ENCODE peak calls at places on chromosomes 13 and 19, in eight cellular contexts. O is CD4-positive, alpha-beta T cell; W is choroid plexus epithelial cell; I is CD14-positive monocyte; E is cardiac muscle cell; C is GM23338; U is mesothelial cell of epicardium; M is Caco-2. L is an unnamed sample.

GRCh38 chr19:40775632-40776022 is 306 bp downstream of the MIA start:
- DNase-seq in M (no peak), O (no peak), E (no peak), C (no peak), W (no peak), I (no peak), U (no peak), L (no peak)

GRCh38 chr13:71303144-71303543 is 563.9 kb downstream of the DACH1 start:
- DNase-seq in C (peak), O (no peak), M (no peak), I (no peak), U (no peak), W (peak), E (peak), L (no peak)

GRCh38 chr13:30382836-30383525 is 39.3 kb upstream of the UBE2L5 start:
- DNase-seq in U (no peak), O (no peak), M (no peak), E (no peak), W (no peak), C (no peak), I (no peak), L (no peak)

GRCh38 chr13:30334663-30335386 is 27.5 kb upstream of the KATNAL1 start:
- DNase-seq in O (no peak), M (no peak), W (no peak), I (no peak), E (peak), C (peak), U (no peak), L (no peak)

GRCh38 chr13:27211771-27212364 is 39.5 kb upstream of the RPL21 start:
- DNase-seq in C (no peak), U (no peak), O (no peak), W (peak), M (no peak), E (peak), I (no peak), L (no peak)

GRCh38 chr13:50676602-50677001 is 166.9 kb downstream of the DLEU7 start:
- DNase-seq in M (no peak), I (no peak), U (no peak), E (peak), W (peak), O (no peak), C (no peak), L (no peak)

GRCh38 chr19:45294291-45295029 is 28.2 kb downstream of the CKM start:
- DNase-seq in C (no peak), U (no peak), I (no peak), O (no peak), W (no peak), M (no peak), E (no peak), L (no peak)

GRCh38 chr13:53064721-53065120 is 36.1 kb downstream of the OLFM4 start:
- DNase-seq in W (no peak), M (no peak), I (no peak), E (peak), O (no peak), U (no peak), C (no peak), L (no peak)

GRCh38 chr19:10915511-10916091 is 12.8 kb downstream of the YIPF2 start:
- DNase-seq in C (no peak), I (no peak), E (peak), W (peak), O (no peak), M (no peak), U (no peak), L (no peak)

GRCh38 chr13:113083402-113084061 is 22.1 kb upstream of the F7 start:
- DNase-seq in O (no peak), I (no peak), U (no peak), C (no peak), E (peak), W (no peak), M (no peak), L (peak)

GRCh38 chr13:41274881-41275280 is 11.5 kb upstream of the MTRF1 start:
- DNase-seq in O (no peak), E (no peak), M (no peak), U (no peak), I (no peak), W (no peak), C (no peak), L (no peak)

GRCh38 chr13:33169273-33169980 is 116.1 kb downstream of the STARD13 start:
- DNase-seq in W (peak), M (no peak), C (no peak), I (no peak), E (peak), O (no peak), U (no peak), L (no peak)

GRCh38 chr13:48873598-48873997 is 102.1 kb upstream of the FNDC3A start:
- DNase-seq in M (no peak), U (no peak), W (peak), E (peak), C (peak), O (no peak), I (no peak), L (no peak)

GRCh38 chr13:113179374-113180230 is 21.2 kb downstream of the PROZ start:
- DNase-seq in M (no peak), C (no peak), I (no peak), E (no peak), O (no peak), W (peak), U (no peak), L (no peak)

GRCh38 chr19:38993271-38993670 is 17.7 kb upstream of the FBXO17 start:
- DNase-seq in E (peak), M (no peak), I (no peak), C (no peak), O (no peak), W (peak), U (no peak), L (no peak)

GRCh38 chr13:38265135-38265497 is 84.5 kb upstream of the UFM1 start:
- DNase-seq in I (no peak), M (peak), C (no peak), W (no peak), E (no peak), O (no peak), U (no peak), L (no peak)

GRCh38 chr13:43493496-43494000 is 293.2 kb downstream of the ENOX1 start:
- DNase-seq in M (no peak), O (no peak), C (no peak), U (no peak), W (no peak), E (no peak), I (no peak), L (no peak)

GRCh38 chr13:114143806-114144605 is 11.6 kb upstream of the RASA3 start:
- DNase-seq in M (no peak), C (peak), O (peak), I (no peak), E (no peak), W (no peak), U (no peak), L (peak)

GRCh38 chr13:54852831-54853230 is 1824.2 kb downstream of the OLFM4 start:
- DNase-seq in E (no peak), U (no peak), O (no peak), W (no peak), M (no peak), C (no peak), I (no peak), L (no peak)

GRCh38 chr13:96391606-96392005 is 301.7 kb downstream of the HS6ST3 start:
- DNase-seq in I (no peak), W (no peak), O (no peak), C (no peak), M (no peak), E (no peak), U (no peak), L (no peak)

GRCh38 chr13:105538346-105538745 is 997.1 kb downstream of the EFNB2 start:
- DNase-seq in W (no peak), M (no peak), C (peak), I (no peak), O (no peak), E (no peak), U (no peak), L (no peak)

GRCh38 chr13:41942462-41943094 is 18.3 kb downstream of the VWA8 start:
- DNase-seq in O (no peak), M (peak), W (peak), C (peak), E (peak), I (no peak), U (no peak), L (no peak)

GRCh38 chr13:86135856-86136255 is 336.6 kb upstream of the SLITRK6 start:
- DNase-seq in M (no peak), I (no peak), W (no peak), U (no peak), C (no peak), O (no peak), E (no peak), L (no peak)

GRCh38 chr19:2101417-2102335 is 5.0 kb downstream of the IZUMO4 start:
- DNase-seq in C (no peak), E (no peak), O (no peak), I (no peak), W (no peak), M (no peak), U (no peak), L (no peak)

GRCh38 chr13:52395704-52396103 is 10.3 kb downstream of the THSD1 start:
- DNase-seq in U (no peak), E (no peak), M (no peak), C (no peak), O (no peak), W (no peak), I (no peak), L (no peak)

GRCh38 chr13:97434417-97435296 is 688 bp downstream of the RAP2A start:
- DNase-seq in C (peak), U (peak), O (peak), I (peak), W (peak), M (peak), E (peak), L (peak)

GRCh38 chr13:70668293-70668692 is 560.0 kb upstream of the KLHL1 start:
- DNase-seq in E (no peak), I (no peak), C (peak), W (peak), O (no peak), M (peak), U (no peak), L (no peak)

GRCh38 chr19:16736709-16737108 is 17.1 kb downstream of the NWD1 start:
- DNase-seq in M (no peak), I (no peak), W (peak), U (no peak), O (no peak), E (peak), C (peak), L (no peak)

GRCh38 chr13:80755925-80756324 is 415.0 kb upstream of the SPRY2 start:
- DNase-seq in O (no peak), W (peak), U (no peak), C (no peak), E (no peak), M (no peak), I (no peak), L (no peak)

GRCh38 chr13:42747399-42747873 is 33.9 kb upstream of the FAM216B start:
- DNase-seq in M (no peak), U (no peak), C (no peak), I (no peak), W (peak), E (peak), O (no peak), L (no peak)

GRCh38 chr19:3610745-3611717 is 4.4 kb upstream of the TBXA2R start:
- DNase-seq in E (no peak), W (no peak), C (no peak), I (no peak), O (no peak), U (no peak), M (no peak), L (peak)

GRCh38 chr13:73522937-73523336 is 464.1 kb downstream of the KLF5 start:
- DNase-seq in I (no peak), E (no peak), W (no peak), O (no peak), M (no peak), C (peak), U (no peak), L (no peak)

GRCh38 chr19:8831373-8831772 is 731 bp downstream of the ZNF558 start:
- DNase-seq in U (no peak), M (no peak), I (no peak), C (no peak), E (no peak), W (peak), O (no peak), L (no peak)

GRCh38 chr19:8831832-8832131 is 322 bp downstream of the ZNF558 start:
- DNase-seq in I (no peak), O (no peak), E (no peak), M (no peak), C (peak), U (no peak), W (no peak), L (no peak)

GRCh38 chr19:8827277-8827676 is 4.8 kb downstream of the ZNF558 start:
- DNase-seq in O (no peak), W (no peak), M (no peak), U (no peak), I (no peak), E (peak), C (no peak), L (no peak)

GRCh38 chr19:8821748-8822241 is 10.3 kb downstream of the ZNF558 start:
- DNase-seq in U (no peak), C (no peak), M (no peak), O (no peak), I (no peak), E (no peak), W (no peak), L (no peak)

DNA sequence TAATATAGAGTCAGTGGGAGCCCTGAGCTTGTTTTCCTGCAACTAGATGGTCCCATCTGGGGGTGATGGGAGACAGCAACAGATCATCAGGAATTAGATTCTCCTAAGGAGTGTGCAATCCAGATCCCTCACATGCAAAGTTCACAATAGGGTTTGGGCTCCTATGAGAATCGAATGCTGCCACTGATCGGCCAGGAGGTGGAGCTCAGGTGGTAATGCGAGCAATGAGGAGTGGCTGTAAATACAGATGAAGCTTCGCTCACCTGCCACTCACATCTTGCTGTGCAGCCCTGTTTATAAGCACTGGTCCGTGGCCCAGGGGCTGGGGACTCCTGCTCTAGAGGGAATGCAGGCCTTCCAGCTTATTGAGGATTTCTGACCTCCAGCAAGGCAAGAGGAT is 5.7 kb downstream of the ZNF558 start:
- DNase-seq in M (no peak), O (no peak), W (no peak), I (no peak), E (no peak), C (peak), U (no peak), L (no peak)
- TF ChIP-seq CTCF in M (no peak), O (no peak), W (peak), I (no peak), E (no peak), C (no peak), U (no peak), L (no peak)

DNA sequence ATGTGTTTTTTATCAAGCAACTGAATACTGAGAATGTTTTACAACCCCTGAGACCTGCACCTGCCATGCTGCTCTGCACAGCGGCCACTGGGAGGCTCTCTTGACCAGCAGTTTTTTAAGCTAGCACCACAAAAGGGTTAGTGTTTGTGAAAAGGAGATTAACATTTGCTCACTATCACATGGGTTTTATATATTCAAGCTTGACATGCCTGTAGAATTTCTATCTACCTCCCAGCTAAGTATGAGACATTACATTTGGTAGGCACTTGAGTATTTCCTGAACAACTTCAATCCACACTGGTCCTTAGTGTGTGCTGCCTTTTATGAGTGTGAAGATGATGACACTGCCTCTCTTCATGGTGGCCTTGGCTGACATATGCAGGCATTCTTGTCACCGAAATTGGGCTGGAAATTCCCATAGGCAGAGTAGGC is 1238.9 kb downstream of the UQCRFS1 start:
- DNase-seq in U (peak), I (no peak), O (no peak), E (peak), W (peak), M (peak), C (peak), L (no peak)
- TF ChIP-seq CTCF in U (peak), I (no peak), O (no peak), E (peak), W (peak), M (peak), C (peak), L (peak)

GRCh38 chr13:44974056-44974798 is 15.0 kb downstream of the NUFIP1 start:
- DNase-seq in W (peak), E (peak), C (no peak), I (no peak), U (no peak), M (no peak), O (no peak), L (no peak)

GRCh38 chr13:44976949-44977583 is 12.2 kb downstream of the NUFIP1 start:
- DNase-seq in O (no peak), I (no peak), M (no peak), E (peak), W (no peak), C (no peak), U (no peak), L (no peak)

GRCh38 chr13:44972956-44973581 is 16.2 kb downstream of the NUFIP1 start:
- DNase-seq in U (no peak), C (peak), M (no peak), O (no peak), W (peak), I (no peak), E (peak), L (no peak)

GRCh38 chr13:44976196-44976595 is 13.1 kb downstream of the NUFIP1 start:
- DNase-seq in C (no peak), M (no peak), E (no peak), O (no peak), I (no peak), U (no peak), W (no peak), L (no peak)

GRCh38 chr13:44978328-44978727 is 10.9 kb downstream of the NUFIP1 start:
- DNase-seq in M (no peak), E (no peak), U (no peak), C (no peak), W (no peak), O (no peak), I (no peak), L (no peak)
- TF ChIP-seq CTCF in M (no peak), E (peak), U (peak), C (no peak), W (no peak), O (no peak), I (no peak), L (peak)

GRCh38 chr19:50998061-50998460 is 3.3 kb downstream of the KLK8 start:
- DNase-seq in W (no peak), E (no peak), U (no peak), C (no peak), I (no peak), M (no peak), O (no peak), L (no peak)
- TF ChIP-seq CTCF in W (no peak), E (no peak), U (no peak), C (no peak), I (no peak), M (no peak), O (no peak), L (no peak)

GRCh38 chr19:49679832-49680472 is 2.9 kb downstream of the PRMT1 start:
- DNase-seq in O (no peak), U (no peak), I (no peak), C (peak), E (no peak), M (no peak), W (no peak), L (no peak)
- TF ChIP-seq CTCF in O (no peak), U (no peak), I (no peak), C (no peak), E (no peak), M (no peak), W (no peak), L (no peak)

DNA sequence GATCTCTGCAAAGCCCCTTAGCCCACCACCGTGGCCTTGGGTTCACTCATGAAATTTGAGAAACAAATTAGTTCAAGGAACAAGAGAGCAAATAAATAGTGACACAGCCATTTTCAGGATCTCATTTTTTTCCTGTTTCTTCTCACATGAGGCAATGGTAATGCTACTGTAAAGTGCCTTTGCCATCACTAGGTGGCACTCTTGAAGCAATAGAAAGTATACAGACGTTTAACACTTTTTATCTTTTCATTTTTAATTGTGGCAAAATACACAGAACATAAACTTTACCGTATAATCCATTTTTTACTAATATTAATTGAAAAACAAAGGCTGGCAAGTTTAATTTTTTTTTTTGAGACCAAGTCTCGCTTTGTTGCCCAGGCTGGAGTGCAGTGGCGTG is 76.9 kb upstream of the ZNF835 start:
- DNase-seq in O (no peak), I (no peak), C (peak), W (peak), E (peak), U (no peak), M (no peak), L (no peak)
- TF ChIP-seq CTCF in O (no peak), I (peak), C (peak), W (no peak), E (peak), U (no peak), M (peak), L (peak)

DNA sequence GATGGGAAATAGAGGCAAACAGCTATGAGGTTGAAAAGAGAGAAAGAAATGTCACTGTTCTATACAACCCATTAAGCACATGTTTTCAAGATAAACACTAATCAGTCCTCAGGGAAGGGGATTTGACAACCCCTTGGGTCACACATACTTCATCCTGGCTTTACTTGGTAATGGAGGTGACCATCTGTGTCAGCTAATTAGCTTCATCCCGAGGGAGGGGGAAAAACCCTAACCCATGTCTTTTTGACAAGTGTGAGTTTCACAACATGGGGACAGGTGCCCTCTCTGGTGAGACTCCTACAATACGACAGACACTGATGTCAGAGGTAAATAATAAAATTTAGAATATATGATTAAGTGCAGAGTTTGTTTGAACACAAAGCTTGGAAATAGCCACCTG is 43.1 kb downstream of the ZNF611 start:
- DNase-seq in O (no peak), U (no peak), C (no peak), M (no peak), W (no peak), I (no peak), E (no peak), L (no peak)
- TF ChIP-seq CTCF in O (no peak), U (no peak), C (no peak), M (no peak), W (no peak), I (no peak), E (no peak), L (no peak)

L was measured in chondrocyte.